ENCODE peak calls at places on chromosomes 5 and 9, in ten cellular contexts. V is A549, J is Peyer's patch, F is testis, K is breast epithelium, E is body of pancreas, S is ovary, H is IMR-90, T is GM12892, O is stomach. G is an unnamed sample.

GRCh38 chr9:134899818-134900325 is 17.8 kb downstream of the FCN1 start:
- DNase-seq in V (no peak), J (no peak), F (no peak), K (no peak), E (no peak), S (no peak), H (no peak), T (no peak), O (no peak), G (no peak)

GRCh38 chr5:93151121-93151520 is 429.9 kb downstream of the NR2F1-AS1 start:
- DNase-seq in V (no peak), J (no peak), F (no peak), K (no peak), E (no peak), S (no peak), H (peak), T (no peak), O (no peak), G (no peak)

GRCh38 chr9:33718987-33719386 is 76.4 kb upstream of the PRSS3 start:
- DNase-seq in V (no peak), J (no peak), F (peak), K (no peak), E (no peak), S (no peak), H (peak), T (no peak), O (no peak), G (no peak)

GRCh38 chr9:131081868-131082267 is 14.5 kb upstream of the AIF1L start:
- DNase-seq in V (no peak), J (no peak), F (no peak), K (no peak), E (no peak), S (no peak), H (no peak), T (no peak), O (no peak), G (no peak)

GRCh38 chr9:31236344-31236743 is 1148.1 kb upstream of the ACO1 start:
- DNase-seq in V (no peak), J (no peak), F (no peak), K (no peak), E (no peak), S (no peak), H (no peak), T (no peak), O (no peak), G (no peak)

GRCh38 chr9:114612272-114612923 is 1.3 kb downstream of the TMEM268 start:
- DNase-seq in V (no peak), J (no peak), F (no peak), K (no peak), E (no peak), S (no peak), H (no peak), T (no peak), O (no peak), G (no peak)

GRCh38 chr5:137880313-137880712 is 8.9 kb upstream of the PKD2L2 start:
- DNase-seq in V (no peak), J (no peak), F (no peak), K (no peak), E (no peak), S (no peak), H (no peak), T (no peak), O (no peak), G (no peak)

GRCh38 chr5:37882636-37883035 is 42.8 kb upstream of the GDNF start:
- DNase-seq in V (no peak), J (no peak), F (no peak), K (no peak), E (no peak), S (no peak), H (peak), T (no peak), O (no peak), G (no peak)

GRCh38 chr5:68122439-68122906 is 93.1 kb upstream of the PIK3R1 start:
- DNase-seq in V (no peak), J (peak), F (no peak), K (no peak), E (peak), S (no peak), H (no peak), T (no peak), O (peak), G (no peak)

GRCh38 chr9:92947268-92948031 is at the start of gene FGD3:
- DNase-seq in V (peak), J (no peak), F (no peak), K (no peak), E (peak), S (no peak), H (no peak), T (no peak), O (peak), G (no peak)

GRCh38 chr5:10707198-10708187 is 53.5 kb downstream of the DAP start:
- DNase-seq in V (no peak), J (no peak), F (no peak), K (no peak), E (no peak), S (no peak), H (peak), T (no peak), O (no peak), G (no peak)

GRCh38 chr9:124128568-124128967 is 117.0 kb downstream of the LHX2 start:
- DNase-seq in V (no peak), J (no peak), F (no peak), K (no peak), E (no peak), S (no peak), H (no peak), T (no peak), O (no peak), G (no peak)

GRCh38 chr9:90967171-90967570 is 165.6 kb downstream of the SYK start:
- DNase-seq in V (no peak), J (no peak), F (no peak), K (no peak), E (no peak), S (no peak), H (no peak), T (no peak), O (no peak), G (no peak)

GRCh38 chr5:44839018-44839681 is 30.4 kb downstream of the MRPS30 start:
- DNase-seq in V (no peak), J (no peak), F (no peak), K (no peak), E (no peak), S (no peak), H (no peak), T (no peak), O (no peak), G (no peak)

GRCh38 chr9:79579624-79580023 is 7.9 kb downstream of the TLE4 start:
- DNase-seq in V (no peak), J (no peak), F (no peak), K (no peak), E (no peak), S (no peak), H (no peak), T (no peak), O (no peak), G (no peak)

GRCh38 chr5:140131967-140132409 is 6.3 kb downstream of the IGIP start:
- DNase-seq in V (no peak), J (no peak), F (peak), K (no peak), E (peak), S (no peak), H (peak), T (no peak), O (peak), G (no peak)

GRCh38 chr9:74742792-74743389 is 144.8 kb downstream of the TRPM6 start:
- DNase-seq in V (peak), J (no peak), F (peak), K (no peak), E (no peak), S (no peak), H (peak), T (no peak), O (no peak), G (peak)

GRCh38 chr5:32507738-32508434 is 63.3 kb upstream of the ZFR start:
- DNase-seq in V (no peak), J (no peak), F (no peak), K (no peak), E (no peak), S (no peak), H (peak), T (no peak), O (no peak), G (no peak)

GRCh38 chr5:119074419-119074818 is 3.5 kb downstream of the DMXL1 start:
- DNase-seq in V (no peak), J (no peak), F (no peak), K (no peak), E (no peak), S (no peak), H (no peak), T (no peak), O (no peak), G (no peak)

GRCh38 chr5:119071573-119071874 is 637 bp downstream of the DMXL1 start:
- DNase-seq in V (no peak), J (no peak), F (no peak), K (no peak), E (no peak), S (no peak), H (peak), T (no peak), O (no peak), G (no peak)

GRCh38 chr5:119072496-119072895 is 1.6 kb downstream of the DMXL1 start:
- DNase-seq in V (no peak), J (no peak), F (no peak), K (no peak), E (no peak), S (no peak), H (no peak), T (no peak), O (no peak), G (no peak)

GRCh38 chr5:119070578-119070827 is 384 bp upstream of the DMXL1 start:
- DNase-seq in V (peak), J (peak), F (peak), K (no peak), E (peak), S (no peak), H (no peak), T (peak), O (no peak), G (no peak)

DNA sequence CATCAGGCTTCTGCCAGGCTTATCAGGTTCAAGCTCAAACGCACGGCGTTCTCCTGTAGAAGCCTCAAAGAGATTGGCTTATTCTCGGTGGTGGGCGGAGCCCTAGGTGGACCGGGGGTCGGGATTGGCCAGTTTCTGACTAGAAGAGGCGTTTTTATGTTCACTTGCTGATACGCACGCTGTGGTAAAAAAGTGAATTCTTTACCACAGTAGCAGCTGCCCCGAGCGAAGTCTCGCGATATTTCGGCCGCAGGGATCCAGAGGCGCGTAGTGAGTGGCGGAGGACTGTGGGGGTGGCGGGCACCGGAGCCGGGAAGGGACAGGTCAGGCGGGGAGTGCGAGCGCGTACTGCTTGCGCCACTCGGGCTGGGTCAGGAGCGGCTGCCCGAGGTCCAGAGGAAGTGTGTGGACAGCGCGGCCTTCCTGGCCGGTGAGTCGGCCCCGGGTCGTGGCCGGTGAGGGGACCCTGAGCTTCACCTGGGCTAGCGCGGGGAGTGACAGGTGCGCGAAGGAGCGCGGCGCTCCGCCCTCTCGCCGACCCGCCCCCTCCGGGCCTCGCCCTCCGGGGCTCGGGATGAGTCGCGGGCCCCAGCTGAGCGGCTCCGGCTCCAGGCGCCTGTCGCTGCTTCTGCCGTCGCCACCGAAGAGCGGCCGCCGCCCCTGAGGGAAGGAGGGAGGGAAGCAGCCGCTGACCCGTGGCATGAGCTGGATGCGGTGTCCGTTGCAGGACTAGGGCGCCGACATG is at the start of gene DMXL1:
- DNase-seq in V (peak), J (peak), F (peak), K (peak), E (peak), S (peak), H (peak), T (peak), O (peak), G (peak)
- TF ChIP-seq POLR2A in V (peak), J (peak), F (peak), K (peak), E (peak), S (peak), H (peak), T (peak), O (no peak), G (peak)

GRCh38 chr5:54455413-54456157 is at the start of gene HSPB3:
- DNase-seq in V (no peak), J (peak), F (peak), K (no peak), E (no peak), S (peak), H (peak), T (no peak), O (no peak), G (no peak)
- TF ChIP-seq POLR2A in V (no peak), J (no peak), F (no peak), K (no peak), E (no peak), S (no peak), H (no peak), T (no peak), O (no peak), G (no peak)

GRCh38 chr5:1801061-1801953 is at the start of gene NDUFS6:
- DNase-seq in V (peak), J (peak), F (peak), K (peak), E (peak), S (peak), H (peak), T (peak), O (peak), G (peak)

GRCh38 chr5:1800470-1801060 is 642 bp upstream of the NDUFS6 start:
- DNase-seq in V (peak), J (peak), F (no peak), K (no peak), E (no peak), S (no peak), H (no peak), T (no peak), O (no peak), G (no peak)

GRCh38 chr5:1797855-1798254 is 1.8 kb downstream of the MRPL36 start:
- DNase-seq in V (no peak), J (peak), F (no peak), K (no peak), E (no peak), S (no peak), H (no peak), T (no peak), O (no peak), G (no peak)

GRCh38 chr5:1799110-1799601 is 481 bp downstream of the MRPL36 start:
- DNase-seq in V (peak), J (no peak), F (peak), K (no peak), E (no peak), S (peak), H (peak), T (peak), O (no peak), G (peak)

GRCh38 chr5:1799602-1800469 is at the start of gene MRPL36:
- DNase-seq in V (peak), J (peak), F (peak), K (peak), E (peak), S (peak), H (peak), T (peak), O (peak), G (peak)
- TF ChIP-seq POLR2A in V (peak), J (peak), F (peak), K (peak), E (peak), S (peak), H (peak), T (peak), O (no peak), G (peak)

GRCh38 chr5:154937718-154938466 is at the start of gene GEMIN5:
- DNase-seq in V (peak), J (peak), F (peak), K (peak), E (peak), S (peak), H (peak), T (peak), O (peak), G (peak)
- TF ChIP-seq POLR2A in V (peak), J (peak), F (no peak), K (no peak), E (peak), S (peak), H (no peak), T (peak), O (no peak), G (peak)

GRCh38 chr5:134464988-134465855 is 53.5 kb upstream of the CDKN2AIPNL start:
- DNase-seq in V (no peak), J (peak), F (no peak), K (no peak), E (no peak), S (peak), H (no peak), T (no peak), O (no peak), G (no peak)

GRCh38 chr5:134466241-134467069 is 54.8 kb upstream of the CDKN2AIPNL start:
- DNase-seq in V (peak), J (peak), F (peak), K (peak), E (peak), S (peak), H (peak), T (peak), O (peak), G (peak)

GRCh38 chr5:134463991-134464760 is 52.5 kb upstream of the CDKN2AIPNL start:
- DNase-seq in V (no peak), J (peak), F (peak), K (no peak), E (no peak), S (no peak), H (peak), T (no peak), O (no peak), G (no peak)

GRCh38 chr5:134467231-134467630 is 55.5 kb upstream of the CDKN2AIPNL start:
- DNase-seq in V (no peak), J (no peak), F (no peak), K (no peak), E (no peak), S (no peak), H (no peak), T (no peak), O (no peak), G (no peak)

DNA sequence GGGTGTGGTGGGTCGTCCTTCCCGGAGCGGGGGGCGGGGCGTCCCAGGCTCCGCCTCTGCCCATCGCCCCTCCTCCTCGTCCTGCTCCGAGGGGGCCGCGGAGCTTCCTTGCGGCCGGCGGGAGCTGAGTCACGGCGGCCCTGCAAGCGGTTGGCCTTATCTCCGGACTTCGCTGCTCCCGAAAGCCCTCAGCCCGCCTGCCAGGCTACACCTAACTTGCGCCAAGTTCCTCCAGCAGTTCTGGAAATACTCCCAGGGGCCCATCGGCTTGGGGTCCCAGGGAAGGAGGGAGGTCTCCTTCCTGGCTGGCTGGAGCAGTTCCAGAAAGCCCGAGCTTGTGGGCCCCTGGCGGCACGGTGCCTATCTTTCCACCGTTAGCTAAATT is 54.2 kb upstream of the CDKN2AIPNL start:
- DNase-seq in V (peak), J (peak), F (peak), K (peak), E (peak), S (peak), H (peak), T (peak), O (peak), G (peak)
- TF ChIP-seq POLR2A in V (peak), J (peak), F (no peak), K (peak), E (peak), S (peak), H (peak), T (peak), O (no peak), G (no peak)

GRCh38 chr9:127651697-127652610 is 39.9 kb downstream of the STXBP1 start:
- DNase-seq in V (no peak), J (peak), F (no peak), K (no peak), E (no peak), S (no peak), H (no peak), T (no peak), O (no peak), G (peak)
- TF ChIP-seq POLR2A in V (no peak), J (no peak), F (no peak), K (no peak), E (no peak), S (no peak), H (no peak), T (no peak), O (no peak), G (no peak)

GRCh38 chr9:89310486-89311345 is at the start of gene CKS2:
- DNase-seq in V (peak), J (peak), F (peak), K (peak), E (peak), S (peak), H (peak), T (peak), O (peak), G (peak)
- TF ChIP-seq POLR2A in V (peak), J (peak), F (peak), K (peak), E (peak), S (peak), H (peak), T (peak), O (no peak), G (peak)

G was measured in erythroblast.